ENCODE peak calls at places on chromosomes 11 and 22, in nine cellular contexts. F is mucosa of gallbladder; I is HS-5; X is EL; P is epithelial cell of esophagus; H is CD8-positive, alpha-beta memory T cell; Z is activated CD8-positive, alpha-beta memory T cell treated with anti-CD3 and anti-CD28 coated beads, Interleukin-2, amount 50 U/mL, for 48 hours; B is HCT116; E is NCI-H1092 treated with DMSO at 0.1 percent for 48 hours. O is an unnamed sample.

GRCh38 chr11:116427903-116428637 is 344.7 kb downstream of the BUD13 start:
- DNase-seq in F (no peak), I (no peak), X (no peak), P (no peak), H (no peak), Z (no peak), B (no peak), E (peak; percentile 94), O (no peak)

GRCh38 chr22:24423519-24424000 is 3.8 kb upstream of the ADORA2A start:
- DNase-seq in F (no peak), I (no peak), X (peak; percentile 49), P (no peak), H (peak; percentile 73), Z (peak; percentile 95), B (no peak), E (peak; percentile 22), O (no peak)

GRCh38 chr11:73907191-73907590 is 30.4 kb downstream of the PAAF1 start:
- DNase-seq in F (peak; percentile 11), I (peak; percentile 38), X (peak; percentile 53), P (peak; percentile 74), H (no peak), Z (no peak), B (peak; percentile 7), E (no peak), O (peak; percentile 39)

GRCh38 chr11:119029340-119030028 is 1.2 kb downstream of the SLC37A4 start:
- DNase-seq in F (peak; percentile 87), I (no peak), X (no peak), P (no peak), H (no peak), Z (no peak), B (no peak), E (no peak), O (no peak)

GRCh38 chr11:830295-831131 is 2.2 kb upstream of the CD151 start:
- DNase-seq in F (peak; percentile 77), I (no peak), X (peak; percentile 72), P (peak; percentile 77), H (peak; percentile 77), Z (peak; percentile 85), B (no peak), E (peak; percentile 80), O (no peak)

GRCh38 chr11:36333468-36333867 is 37.4 kb downstream of the PRR5L start:
- DNase-seq in F (no peak), I (no peak), X (peak; percentile 49), P (peak; percentile 89), H (no peak), Z (no peak), B (no peak), E (no peak), O (no peak)

GRCh38 chr11:58979222-58979621 is 39.9 kb downstream of the GLYATL1 start:
- DNase-seq in F (no peak), I (no peak), X (no peak), P (no peak), H (no peak), Z (no peak), B (no peak), E (no peak), O (no peak)

GRCh38 chr22:24181088-24181995 is at the start of gene SUSD2:
- DNase-seq in F (no peak), I (no peak), X (peak; percentile 20), P (no peak), H (peak; percentile 42), Z (no peak), B (no peak), E (no peak), O (no peak)

GRCh38 chr11:61695917-61696316 is 15.7 kb downstream of the DAGLA start:
- DNase-seq in F (peak; percentile 79), I (no peak), X (peak; percentile 93), P (peak; percentile 87), H (peak; percentile 93), Z (peak; percentile 93), B (no peak), E (no peak), O (no peak)

GRCh38 chr11:113278481-113278880 is 35.9 kb upstream of the TTC12 start:
- DNase-seq in F (no peak), I (no peak), X (no peak), P (no peak), H (no peak), Z (no peak), B (no peak), E (no peak), O (no peak)

GRCh38 chr11:63945482-63946163 is 6.8 kb downstream of the NAA40 start:
- DNase-seq in F (peak; percentile 69), I (peak; percentile 29), X (peak; percentile 72), P (peak; percentile 81), H (peak; percentile 61), Z (no peak), B (peak; percentile 36), E (peak; percentile 74), O (peak; percentile 24)

GRCh38 chr22:48559647-48560388 is 1267.9 kb downstream of the BRD1 start:
- DNase-seq in F (no peak), I (no peak), X (no peak), P (no peak), H (no peak), Z (no peak), B (no peak), E (no peak), O (no peak)

GRCh38 chr22:32411388-32411787 is 659 bp downstream of the RTCB start:
- DNase-seq in F (no peak), I (no peak), X (peak; percentile 28), P (peak; percentile 80), H (peak; percentile 49), Z (no peak), B (no peak), E (no peak), O (peak; percentile 22)

GRCh38 chr22:41603873-41604332 is 14.3 kb upstream of the PMM1 start:
- DNase-seq in F (no peak), I (no peak), X (no peak), P (no peak), H (peak; percentile 79), Z (peak; percentile 75), B (no peak), E (no peak), O (no peak)

GRCh38 chr11:69430566-69430965 is 50.9 kb upstream of the LINC01488 start:
- DNase-seq in F (no peak), I (no peak), X (no peak), P (no peak), H (no peak), Z (no peak), B (no peak), E (peak; percentile 14), O (no peak)

GRCh38 chr22:27115816-27116256 is 458.4 kb downstream of the MIAT start:
- DNase-seq in F (peak; percentile 82), I (peak; percentile 95), X (peak; percentile 88), P (peak; percentile 63), H (no peak), Z (no peak), B (peak; percentile 92), E (no peak), O (peak; percentile 93)

GRCh38 chr11:65308281-65308891 is 6.3 kb upstream of the CDC42EP2 start:
- DNase-seq in F (no peak), I (no peak), X (no peak), P (no peak), H (no peak), Z (no peak), B (no peak), E (no peak), O (no peak)

GRCh38 chr22:46750861-46751260 is 11.6 kb upstream of the TBC1D22A start:
- DNase-seq in F (no peak), I (no peak), X (no peak), P (no peak), H (no peak), Z (no peak), B (no peak), E (no peak), O (no peak)

GRCh38 chr11:121070951-121071350 is 30.1 kb upstream of the TECTA start:
- DNase-seq in F (no peak), I (no peak), X (no peak), P (no peak), H (no peak), Z (no peak), B (no peak), E (no peak), O (no peak)

GRCh38 chr11:75938543-75938942 is 123.5 kb downstream of the UVRAG start:
- DNase-seq in F (no peak), I (no peak), X (peak; percentile 40), P (peak; percentile 14), H (no peak), Z (no peak), B (no peak), E (no peak), O (no peak)

O was measured in SW 1271.